ENCODE peak calls at places on chromosomes 13 and 19, in nine cellular contexts. One of them, this sample, is unnamed.

GRCh38 chr19:46107371-46107770 is 17.1 kb downstream of the IGFL3 start:
- DNase-seq in IMR-90: peak; percentile 28
- DNase-seq in pancreas: no peak
- DNase-seq in endodermal cell: no peak
- DNase-seq in GM23338: no peak
- DNase-seq in colonic mucosa: no peak
- DNase-seq in right lobe of liver: no peak
- DNase-seq in stomach: no peak
- DNase-seq in fibroblast of lung: no peak
- DNase-seq in this sample: no peak

GRCh38 chr13:103282571-103283450 is 216.6 kb upstream of the SLC10A2 start:
- DNase-seq in colonic mucosa: no peak
- DNase-seq in endodermal cell: peak; percentile 63
- DNase-seq in IMR-90: peak; percentile 49
- DNase-seq in right lobe of liver: no peak
- DNase-seq in fibroblast of lung: peak; percentile 93
- DNase-seq in stomach: no peak
- DNase-seq in GM23338: no peak
- DNase-seq in pancreas: no peak
- DNase-seq in this sample: no peak

GRCh38 chr13:112943309-112944125 is 25.5 kb upstream of the MCF2L start:
- DNase-seq in IMR-90: peak; percentile 4
- DNase-seq in pancreas: peak; percentile 57
- DNase-seq in colonic mucosa: peak; percentile 57
- DNase-seq in GM23338: peak; percentile 72
- DNase-seq in right lobe of liver: peak; percentile 71
- DNase-seq in endodermal cell: peak; percentile 87
- DNase-seq in fibroblast of lung: peak; percentile 11
- DNase-seq in stomach: peak; percentile 61
- DNase-seq in this sample: peak; percentile 55

GRCh38 chr19:57244513-57244912 is 4.1 kb downstream of the ZNF805 start:
- DNase-seq in IMR-90: no peak
- DNase-seq in colonic mucosa: no peak
- DNase-seq in stomach: no peak
- DNase-seq in fibroblast of lung: no peak
- DNase-seq in GM23338: no peak
- DNase-seq in pancreas: no peak
- DNase-seq in endodermal cell: no peak
- DNase-seq in right lobe of liver: no peak
- DNase-seq in this sample: no peak

GRCh38 chr13:91154954-91155353 is 192.5 kb upstream of the MIR17HG start:
- DNase-seq in endodermal cell: no peak
- DNase-seq in colonic mucosa: no peak
- DNase-seq in IMR-90: no peak
- DNase-seq in GM23338: peak; percentile 25
- DNase-seq in right lobe of liver: no peak
- DNase-seq in pancreas: peak; percentile 26
- DNase-seq in fibroblast of lung: no peak
- DNase-seq in stomach: no peak
- DNase-seq in this sample: peak; percentile 8

GRCh38 chr13:81562598-81562997 is 1221.7 kb upstream of the SPRY2 start:
- DNase-seq in colonic mucosa: no peak
- DNase-seq in pancreas: no peak
- DNase-seq in fibroblast of lung: no peak
- DNase-seq in IMR-90: no peak
- DNase-seq in GM23338: no peak
- DNase-seq in stomach: no peak
- DNase-seq in endodermal cell: no peak
- DNase-seq in right lobe of liver: no peak
- DNase-seq in this sample: no peak

GRCh38 chr13:41130356-41130755 is 2.2 kb downstream of the KBTBD6 start:
- DNase-seq in right lobe of liver: no peak
- DNase-seq in GM23338: no peak
- DNase-seq in fibroblast of lung: peak; percentile 26
- DNase-seq in pancreas: no peak
- DNase-seq in colonic mucosa: no peak
- DNase-seq in stomach: no peak
- DNase-seq in endodermal cell: no peak
- DNase-seq in IMR-90: peak; percentile 37
- DNase-seq in this sample: no peak

GRCh38 chr13:22114630-22115311 is 443.9 kb downstream of the FGF9 start:
- DNase-seq in endodermal cell: no peak
- DNase-seq in colonic mucosa: no peak
- DNase-seq in GM23338: no peak
- DNase-seq in right lobe of liver: no peak
- DNase-seq in stomach: no peak
- DNase-seq in pancreas: no peak
- DNase-seq in fibroblast of lung: peak; percentile 36
- DNase-seq in IMR-90: peak; percentile 78
- DNase-seq in this sample: no peak

GRCh38 chr19:36125557-36125956 is 10.3 kb downstream of the TBCB start:
- DNase-seq in pancreas: no peak
- DNase-seq in stomach: no peak
- DNase-seq in IMR-90: no peak
- DNase-seq in endodermal cell: no peak
- DNase-seq in colonic mucosa: no peak
- DNase-seq in fibroblast of lung: no peak
- DNase-seq in GM23338: no peak
- DNase-seq in right lobe of liver: no peak
- DNase-seq in this sample: no peak

GRCh38 chr19:5961969-5962945 is 15.7 kb downstream of the RANBP3 start:
- DNase-seq in right lobe of liver: peak; percentile 77
- DNase-seq in GM23338: no peak
- DNase-seq in colonic mucosa: peak; percentile 79
- DNase-seq in endodermal cell: no peak
- DNase-seq in IMR-90: peak; percentile 66
- DNase-seq in stomach: peak; percentile 76
- DNase-seq in pancreas: peak; percentile 83
- DNase-seq in fibroblast of lung: peak; percentile 69
- DNase-seq in this sample: peak; percentile 84

GRCh38 chr13:34360702-34361101 is 542.8 kb downstream of the RFC3 start:
- DNase-seq in IMR-90: no peak
- DNase-seq in GM23338: no peak
- DNase-seq in fibroblast of lung: no peak
- DNase-seq in pancreas: no peak
- DNase-seq in endodermal cell: no peak
- DNase-seq in right lobe of liver: no peak
- DNase-seq in stomach: no peak
- DNase-seq in colonic mucosa: no peak
- DNase-seq in this sample: no peak

GRCh38 chr19:19105365-19106060 is 32.8 kb downstream of the TMEM161A start:
- DNase-seq in stomach: peak; percentile 51
- DNase-seq in fibroblast of lung: peak; percentile 55
- DNase-seq in colonic mucosa: peak; percentile 74
- DNase-seq in right lobe of liver: no peak
- DNase-seq in pancreas: no peak
- DNase-seq in GM23338: peak; percentile 96
- DNase-seq in IMR-90: no peak
- DNase-seq in endodermal cell: peak; percentile 95
- DNase-seq in this sample: peak; percentile 76

GRCh38 chr19:51520710-51521109 is 10.8 kb downstream of the SIGLEC6 start:
- DNase-seq in endodermal cell: no peak
- DNase-seq in stomach: no peak
- DNase-seq in fibroblast of lung: no peak
- DNase-seq in colonic mucosa: no peak
- DNase-seq in pancreas: no peak
- DNase-seq in right lobe of liver: no peak
- DNase-seq in GM23338: no peak
- DNase-seq in IMR-90: no peak
- DNase-seq in this sample: no peak

GRCh38 chr13:94192576-94192975 is 286.9 kb downstream of the DCT start:
- DNase-seq in colonic mucosa: no peak
- DNase-seq in GM23338: peak; percentile 63
- DNase-seq in stomach: no peak
- DNase-seq in pancreas: no peak
- DNase-seq in fibroblast of lung: peak; percentile 49
- DNase-seq in endodermal cell: peak; percentile 86
- DNase-seq in IMR-90: peak; percentile 26
- DNase-seq in right lobe of liver: no peak
- DNase-seq in this sample: peak; percentile 62

GRCh38 chr13:90701264-90701663 is 646.2 kb upstream of the MIR17HG start:
- DNase-seq in colonic mucosa: no peak
- DNase-seq in GM23338: no peak
- DNase-seq in pancreas: no peak
- DNase-seq in stomach: no peak
- DNase-seq in IMR-90: no peak
- DNase-seq in fibroblast of lung: no peak
- DNase-seq in endodermal cell: no peak
- DNase-seq in right lobe of liver: no peak
- DNase-seq in this sample: no peak

GRCh38 chr13:39976481-39976880 is 321.0 kb downstream of the COG6 start:
- DNase-seq in pancreas: no peak
- DNase-seq in stomach: no peak
- DNase-seq in right lobe of liver: no peak
- DNase-seq in endodermal cell: peak; percentile 53
- DNase-seq in fibroblast of lung: no peak
- DNase-seq in GM23338: no peak
- DNase-seq in colonic mucosa: no peak
- DNase-seq in IMR-90: no peak
- DNase-seq in this sample: no peak

GRCh38 chr13:29453657-29454056 is 141.8 kb downstream of the SLC7A1 start:
- DNase-seq in stomach: no peak
- DNase-seq in IMR-90: no peak
- DNase-seq in fibroblast of lung: no peak
- DNase-seq in endodermal cell: no peak
- DNase-seq in right lobe of liver: no peak
- DNase-seq in pancreas: no peak
- DNase-seq in colonic mucosa: no peak
- DNase-seq in GM23338: no peak
- DNase-seq in this sample: no peak

GRCh38 chr19:31340059-31341025 is 8.9 kb downstream of the TSHZ3 start:
- DNase-seq in right lobe of liver: no peak
- DNase-seq in GM23338: peak; percentile 38
- DNase-seq in colonic mucosa: no peak
- DNase-seq in IMR-90: peak; percentile 62
- DNase-seq in endodermal cell: no peak
- DNase-seq in stomach: no peak
- DNase-seq in pancreas: no peak
- DNase-seq in fibroblast of lung: peak; percentile 59
- DNase-seq in this sample: no peak

GRCh38 chr19:42166336-42166735 is 34.1 kb upstream of the POU2F2 start:
- DNase-seq in endodermal cell: no peak
- DNase-seq in pancreas: no peak
- DNase-seq in right lobe of liver: no peak
- DNase-seq in fibroblast of lung: no peak
- DNase-seq in GM23338: no peak
- DNase-seq in colonic mucosa: no peak
- DNase-seq in IMR-90: no peak
- DNase-seq in stomach: no peak
- DNase-seq in this sample: no peak

GRCh38 chr13:33842207-33842606 is 24.3 kb downstream of the RFC3 start:
- DNase-seq in IMR-90: peak; percentile 5
- DNase-seq in pancreas: no peak
- DNase-seq in stomach: no peak
- DNase-seq in colonic mucosa: no peak
- DNase-seq in endodermal cell: no peak
- DNase-seq in right lobe of liver: no peak
- DNase-seq in fibroblast of lung: no peak
- DNase-seq in GM23338: no peak
- DNase-seq in this sample: no peak

GRCh38 chr13:66492479-66492878 is 737.7 kb downstream of the PCDH9 start:
- DNase-seq in endodermal cell: peak; percentile 66
- DNase-seq in IMR-90: no peak
- DNase-seq in right lobe of liver: no peak
- DNase-seq in pancreas: no peak
- DNase-seq in GM23338: peak; percentile 68
- DNase-seq in fibroblast of lung: no peak
- DNase-seq in colonic mucosa: no peak
- DNase-seq in stomach: no peak
- DNase-seq in this sample: no peak

GRCh38 chr13:66489172-66489571 is 741.0 kb downstream of the PCDH9 start:
- DNase-seq in endodermal cell: no peak
- DNase-seq in right lobe of liver: no peak
- DNase-seq in GM23338: no peak
- DNase-seq in fibroblast of lung: no peak
- DNase-seq in stomach: no peak
- DNase-seq in pancreas: no peak
- DNase-seq in colonic mucosa: no peak
- DNase-seq in IMR-90: no peak
- DNase-seq in this sample: no peak

GRCh38 chr13:66489586-66489985 is 740.5 kb downstream of the PCDH9 start:
- DNase-seq in fibroblast of lung: no peak
- DNase-seq in pancreas: no peak
- DNase-seq in GM23338: no peak
- DNase-seq in endodermal cell: no peak
- DNase-seq in IMR-90: peak; percentile 54
- DNase-seq in right lobe of liver: no peak
- DNase-seq in colonic mucosa: no peak
- DNase-seq in stomach: no peak
- DNase-seq in this sample: no peak

GRCh38 chr13:66491241-66491640 is 738.9 kb downstream of the PCDH9 start:
- DNase-seq in fibroblast of lung: no peak
- DNase-seq in colonic mucosa: no peak
- DNase-seq in IMR-90: no peak
- DNase-seq in endodermal cell: no peak
- DNase-seq in pancreas: no peak
- DNase-seq in GM23338: no peak
- DNase-seq in stomach: no peak
- DNase-seq in right lobe of liver: no peak
- DNase-seq in this sample: no peak
- H3K4me1 ChIP-seq in fibroblast of lung: no peaks in the 10 kb centered on the region
- H3K4me1 ChIP-seq in colonic mucosa: no peaks in the 10 kb centered on the region
- H3K4me1 ChIP-seq in IMR-90: no peaks in the 10 kb centered on the region
- H3K4me1 ChIP-seq in endodermal cell: no peaks in the 10 kb centered on the region
- H3K4me1 ChIP-seq in pancreas: no peaks in the 10 kb centered on the region
- H3K4me1 ChIP-seq in GM23338: no peaks in the 10 kb centered on the region
- H3K4me1 ChIP-seq in stomach: no peaks in the 10 kb centered on the region
- H3K4me1 ChIP-seq in right lobe of liver: no peaks in the 10 kb centered on the region
- H3K4me1 ChIP-seq in this sample: no peaks in the 10 kb centered on the region

GRCh38 chr19:44151491-44151890 is 10.1 kb downstream of the ZNF234 start:
- DNase-seq in GM23338: no peak
- DNase-seq in stomach: no peak
- DNase-seq in IMR-90: no peak
- DNase-seq in right lobe of liver: no peak
- DNase-seq in colonic mucosa: no peak
- DNase-seq in fibroblast of lung: no peak
- DNase-seq in pancreas: no peak
- DNase-seq in endodermal cell: no peak
- DNase-seq in this sample: no peak
- H3K36me3 ChIP-seq in GM23338: peaks cover 34% of the 10 kb centered on the region
- H3K36me3 ChIP-seq in stomach: peaks cover 100% of the 10 kb centered on the region
- H3K36me3 ChIP-seq in IMR-90: peaks cover 55% of the 10 kb centered on the region
- H3K36me3 ChIP-seq in right lobe of liver: no peaks in the 10 kb centered on the region
- H3K36me3 ChIP-seq in colonic mucosa: peaks cover 8% of the 10 kb centered on the region
- H3K36me3 ChIP-seq in fibroblast of lung: peaks cover 16% of the 10 kb centered on the region
- H3K36me3 ChIP-seq in pancreas: peaks cover 73% of the 10 kb centered on the region
- H3K36me3 ChIP-seq in endodermal cell: peaks cover 71% of the 10 kb centered on the region
- H3K36me3 ChIP-seq in this sample: peaks cover 24% of the 10 kb centered on the region

GRCh38 chr19:4186087-4186993 is 3.9 kb downstream of the ANKRD24 start:
- DNase-seq in endodermal cell: peak; percentile 98
- DNase-seq in colonic mucosa: peak; percentile 95
- DNase-seq in right lobe of liver: peak; percentile 85
- DNase-seq in fibroblast of lung: peak; percentile 68
- DNase-seq in pancreas: peak; percentile 67
- DNase-seq in stomach: peak; percentile 86
- DNase-seq in IMR-90: peak; percentile 58
- DNase-seq in GM23338: peak; percentile 96
- DNase-seq in this sample: peak; percentile 78
- TF ChIP-seq CTCF in endodermal cell: peak; percentile 93
- TF ChIP-seq CTCF in colonic mucosa: peak; percentile 71
- TF ChIP-seq CTCF in right lobe of liver: peak; percentile 83
- TF ChIP-seq CTCF in fibroblast of lung: peak; percentile 90
- TF ChIP-seq CTCF in pancreas: peak; percentile 64
- TF ChIP-seq CTCF in stomach: no peak
- TF ChIP-seq CTCF in IMR-90: peak; percentile 77
- TF ChIP-seq CTCF in GM23338: peak; percentile 94
- TF ChIP-seq CTCF in this sample: peak; percentile 69

GRCh38 chr19:2426661-2427322 is 594 bp downstream of the TIMM13 start:
- DNase-seq in pancreas: peak; percentile 58
- DNase-seq in fibroblast of lung: peak; percentile 39
- DNase-seq in GM23338: peak; percentile 58
- DNase-seq in colonic mucosa: peak; percentile 58
- DNase-seq in stomach: peak; percentile 41
- DNase-seq in right lobe of liver: peak; percentile 61
- DNase-seq in endodermal cell: peak; percentile 85
- DNase-seq in IMR-90: peak; percentile 14
- DNase-seq in this sample: peak; percentile 76
- H3K4me1 ChIP-seq in pancreas: peaks cover 7% of the 10 kb centered on the region
- H3K4me1 ChIP-seq in fibroblast of lung: peaks cover 17% of the 10 kb centered on the region
- H3K4me1 ChIP-seq in GM23338: peaks cover 14% of the 10 kb centered on the region
- H3K4me1 ChIP-seq in colonic mucosa: peaks cover 17% of the 10 kb centered on the region
- H3K4me1 ChIP-seq in stomach: peaks cover 30% of the 10 kb centered on the region
- H3K4me1 ChIP-seq in right lobe of liver: no peaks in the 10 kb centered on the region
- H3K4me1 ChIP-seq in endodermal cell: no peaks in the 10 kb centered on the region
- H3K4me1 ChIP-seq in IMR-90: peaks cover 12% of the 10 kb centered on the region
- H3K4me1 ChIP-seq in this sample: peaks cover 22% of the 10 kb centered on the region